ENCODE peak calls at places on chromosomes 1 and 21, in five cellular contexts. A is mucosa of gallbladder; Q is NK-92 treated with Interleukin-12 subunit alpha and Interleukin-12 subunit beta, amount 100 ng/mL, for 24 hours; J is AG10803; B is Calu3. F is an unnamed sample.

GRCh38 chr1:245807954-245808719 is 653.4 kb downstream of the KIF26B start:
- DNase-seq in J (no peak), A (no peak), Q (no peak), B (no peak), F (peak)

GRCh38 chr1:185861630-185862029 is 127.4 kb downstream of the HMCN1 start:
- DNase-seq in Q (no peak), B (no peak), A (no peak), J (no peak), F (no peak)

GRCh38 chr1:61790837-61791236 is 48.6 kb downstream of the PATJ start:
- DNase-seq in B (no peak), J (no peak), A (no peak), Q (no peak), F (no peak)

GRCh38 chr1:109283748-109284600 is 1.0 kb upstream of the PSRC1 start:
- DNase-seq in Q (no peak), B (no peak), J (peak), A (no peak), F (no peak)

GRCh38 chr1:247156787-247157232 is 15.0 kb downstream of the ZNF124 start:
- DNase-seq in A (no peak), J (no peak), B (no peak), Q (no peak), F (no peak)

GRCh38 chr1:95453053-95453452 is 219.0 kb downstream of the RWDD3 start:
- DNase-seq in A (no peak), B (no peak), J (no peak), Q (no peak), F (no peak)

GRCh38 chr1:202105571-202106339 is 17.0 kb upstream of the GPR37L1 start:
- DNase-seq in A (peak), Q (no peak), B (peak), J (peak), F (no peak)

GRCh38 chr1:157803851-157804250 is 16.1 kb downstream of the FCRL1 start:
- DNase-seq in B (no peak), J (no peak), A (no peak), Q (no peak), F (no peak)

GRCh38 chr1:201261771-201262547 is 21.3 kb upstream of the PKP1 start:
- DNase-seq in J (peak), B (no peak), Q (no peak), A (no peak), F (no peak)

GRCh38 chr1:116570358-116571214 is at the start of gene CD58:
- DNase-seq in Q (peak), B (peak), A (peak), J (peak), F (peak)

GRCh38 chr1:156583821-156584622 is 4.5 kb downstream of the TTC24 start:
- DNase-seq in J (peak), A (peak), B (peak), Q (peak), F (peak)

GRCh38 chr21:45618287-45618686 is 25.2 kb upstream of the PCBP3 start:
- DNase-seq in B (peak), A (no peak), Q (no peak), J (peak), F (no peak)

GRCh38 chr21:35658242-35658641 is 402.1 kb downstream of the SETD4 start:
- DNase-seq in Q (no peak), A (no peak), B (no peak), J (peak), F (no peak)

GRCh38 chr1:56868761-56869160 is 14.2 kb downstream of the C8A start:
- DNase-seq in J (peak), B (no peak), A (no peak), Q (no peak), F (no peak)

GRCh38 chr1:221695346-221695745 is 46.5 kb downstream of the DUSP10 start:
- DNase-seq in A (no peak), Q (no peak), B (no peak), J (peak), F (no peak)

GRCh38 chr1:155950829-155951228 is 9.4 kb downstream of the RXFP4 start:
- DNase-seq in Q (no peak), B (no peak), A (no peak), J (no peak), F (no peak)

GRCh38 chr1:241591317-241591716 is 48.9 kb downstream of the CHML start:
- DNase-seq in Q (no peak), J (peak), B (peak), A (no peak), F (no peak)

GRCh38 chr1:228017356-228018124 is 10.7 kb downstream of the WNT3A start:
- DNase-seq in B (no peak), Q (no peak), A (no peak), J (no peak), F (no peak)

GRCh38 chr1:10634428-10635384 is 160.0 kb downstream of the PEX14 start:
- DNase-seq in B (no peak), Q (no peak), A (no peak), J (peak), F (no peak)

GRCh38 chr1:155513300-155513926 is 49.2 kb downstream of the ASH1L start:
- DNase-seq in Q (no peak), J (peak), B (no peak), A (no peak), F (no peak)

GRCh38 chr1:151165281-151165737 is 393 bp downstream of the LYSMD1 start:
- DNase-seq in B (peak), J (peak), Q (no peak), A (no peak), F (no peak)

GRCh38 chr1:45535988-45536766 is 14.4 kb upstream of the AKR1A1 start:
- DNase-seq in B (no peak), J (no peak), A (no peak), Q (no peak), F (no peak)